ENCODE peak calls at places on chromosomes 11 and 22, in four cellular contexts. T is HCT116, F is H1, E is SK-N-SH. D is an unnamed sample.

GRCh38 chr11:95055273-95055897 is 6.2 kb downstream of the KDM4F start:
- DNase-seq in T (no peak), F (no peak), E (no peak), D (no peak)

GRCh38 chr11:62919476-62919875 is 1.7 kb downstream of the CHRM1 start:
- DNase-seq in T (no peak), F (no peak), E (no peak), D (no peak)

GRCh38 chr11:87212891-87213290 is 175.2 kb downstream of the TMEM135 start:
- DNase-seq in T (no peak), F (no peak), E (no peak), D (no peak)

GRCh38 chr22:37630839-37631435 is 8.5 kb upstream of the SH3BP1 start:
- DNase-seq in T (no peak), F (no peak), E (no peak), D (no peak)

GRCh38 chr22:22816766-22817410 is 70.7 kb upstream of the IGLL5 start:
- DNase-seq in T (no peak), F (no peak), E (no peak), D (no peak)

GRCh38 chr11:71420455-71421241 is 27.5 kb downstream of the DHCR7 start:
- DNase-seq in T (peak), F (peak), E (peak), D (peak)

GRCh38 chr11:59574467-59574866 is 41.1 kb downstream of the OSBP start:
- DNase-seq in T (no peak), F (no peak), E (no peak), D (no peak)

GRCh38 chr11:129143335-129143734 is 48.8 kb downstream of the ARHGAP32 start:
- DNase-seq in T (peak), F (no peak), E (no peak), D (no peak)

GRCh38 chr11:120612363-120613263 is 101.1 kb downstream of the GRIK4 start:
- DNase-seq in T (no peak), F (no peak), E (no peak), D (no peak)

GRCh38 chr22:20390394-20390907 is 3.5 kb upstream of the ZNF74 start:
- DNase-seq in T (no peak), F (no peak), E (no peak), D (no peak)

DNA sequence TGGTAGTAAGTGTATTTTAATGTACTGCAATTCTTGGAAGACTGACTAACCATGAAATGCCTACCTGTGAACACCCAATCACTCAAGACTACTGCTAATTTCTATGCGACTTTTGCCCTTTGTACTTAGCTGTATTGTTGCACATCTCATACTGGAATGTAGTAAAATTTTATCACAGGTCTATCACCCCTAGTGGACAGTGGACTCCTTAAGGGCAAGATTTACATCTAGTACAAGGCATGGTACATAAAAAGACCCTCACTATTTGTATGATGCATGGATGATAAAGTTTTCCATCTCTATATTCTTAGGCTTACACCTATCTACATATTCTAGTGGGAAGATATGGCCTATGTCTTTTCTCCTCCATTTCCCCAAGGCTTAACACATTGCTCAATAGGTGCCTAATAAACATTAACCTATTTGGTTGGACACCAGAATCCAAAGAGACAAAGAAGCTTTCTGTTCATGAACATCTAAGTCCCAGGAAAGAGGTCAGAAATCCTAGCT is 26.1 kb downstream of the SERGEF start:
- DNase-seq in T (no peak), F (no peak), E (no peak), D (no peak)
- TF ChIP-seq YY1 in T (no peak), F (no peak), E (no peak), D (no peak)

GRCh38 chr11:27688076-27688475 is 12.2 kb downstream of the BDNF start:
- DNase-seq in T (no peak), F (peak), E (no peak), D (no peak)
- TF ChIP-seq YY1 in T (no peak), F (peak), E (no peak), D (peak)

DNA sequence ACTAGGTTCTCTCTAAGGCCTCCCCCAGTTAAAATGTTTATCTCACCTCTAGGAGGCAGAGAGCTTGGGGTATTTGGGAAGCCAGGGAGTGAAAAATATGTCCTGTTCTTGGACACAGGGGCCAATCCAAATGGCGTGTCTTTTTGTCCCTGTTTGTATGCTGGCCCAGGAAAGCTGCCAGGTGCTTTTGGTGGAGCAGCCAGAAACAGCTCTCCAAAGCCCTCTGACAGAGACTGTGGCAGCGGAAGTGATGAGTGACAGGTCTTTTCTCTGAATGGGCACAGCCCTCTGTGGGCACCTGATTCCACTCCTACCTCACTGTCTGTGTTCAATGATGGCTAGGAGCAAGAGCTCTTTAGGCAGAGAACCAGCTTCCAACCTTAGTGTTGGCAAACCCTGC is 106.4 kb upstream of the KIRREL3 start:
- DNase-seq in T (no peak), F (no peak), E (no peak), D (no peak)
- TF ChIP-seq YY1 in T (no peak), F (no peak), E (no peak), D (no peak)

DNA sequence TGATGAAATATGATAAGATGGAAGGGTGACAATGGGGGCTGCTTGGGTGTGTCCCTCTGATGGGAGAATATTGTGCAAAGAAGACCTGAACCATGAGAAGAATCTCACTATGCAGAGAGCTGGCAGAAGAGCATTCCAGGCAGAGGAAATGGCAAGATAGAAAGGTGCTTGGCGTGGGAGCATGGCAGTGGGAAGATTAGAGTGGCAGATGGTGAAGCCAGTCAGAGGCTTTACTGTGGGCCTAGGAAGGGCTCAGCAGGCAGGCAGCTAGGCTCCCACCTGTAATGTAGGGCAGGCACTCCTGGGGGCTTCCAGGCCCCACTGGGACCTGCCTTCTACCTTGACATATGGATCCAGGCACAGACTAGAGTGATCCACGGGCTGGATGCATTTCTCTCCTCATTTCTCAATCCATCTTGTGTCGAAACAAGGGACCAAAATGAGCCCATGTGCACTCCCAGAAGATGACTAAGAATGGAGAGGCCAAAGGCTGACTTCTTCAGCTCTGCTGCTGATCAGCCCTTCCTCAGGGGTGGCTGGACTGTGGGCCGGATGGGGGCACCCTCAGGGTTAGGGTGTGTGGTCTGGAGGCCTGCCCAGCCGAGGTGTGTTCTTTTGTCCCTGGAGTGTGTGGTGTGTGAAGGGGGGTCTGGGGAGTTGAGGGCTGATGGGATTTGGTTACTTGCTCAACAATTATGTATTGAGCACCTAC is 88.3 kb downstream of the TSPAN18 start:
- DNase-seq in T (no peak), F (no peak), E (no peak), D (no peak)
- TF ChIP-seq YY1 in T (no peak), F (no peak), E (no peak), D (no peak)

GRCh38 chr22:45475876-45476514 is 26.7 kb upstream of the FBLN1 start:
- DNase-seq in T (no peak), F (no peak), E (no peak), D (no peak)

GRCh38 chr22:45477366-45478107 is 25.1 kb upstream of the FBLN1 start:
- DNase-seq in T (no peak), F (no peak), E (no peak), D (no peak)

GRCh38 chr22:45478108-45478771 is 24.4 kb upstream of the FBLN1 start:
- DNase-seq in T (no peak), F (no peak), E (no peak), D (no peak)

GRCh38 chr22:45475063-45475747 is 27.5 kb upstream of the FBLN1 start:
- DNase-seq in T (no peak), F (no peak), E (no peak), D (no peak)

DNA sequence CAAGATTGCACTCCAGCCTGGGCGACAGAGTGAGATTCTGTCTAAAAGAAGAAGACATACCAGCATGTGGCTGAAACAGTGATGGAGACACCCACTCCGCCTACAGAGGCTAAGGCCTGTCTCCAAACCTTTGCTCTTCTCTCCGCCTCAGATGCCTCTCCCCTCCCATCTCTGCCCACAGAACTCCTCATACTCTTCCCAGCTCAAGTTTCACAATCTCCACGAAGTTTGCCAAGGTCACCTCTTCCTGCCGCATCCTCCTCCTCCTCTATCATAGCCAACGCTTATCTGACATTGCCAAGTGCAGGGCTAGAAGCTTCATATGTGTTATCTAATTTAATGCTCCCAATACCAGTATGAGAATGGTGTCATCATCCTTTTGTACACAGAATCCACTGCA is 25.9 kb upstream of the FBLN1 start:
- DNase-seq in T (no peak), F (no peak), E (no peak), D (no peak)
- TF ChIP-seq YY1 in T (no peak), F (no peak), E (no peak), D (no peak)

DNA sequence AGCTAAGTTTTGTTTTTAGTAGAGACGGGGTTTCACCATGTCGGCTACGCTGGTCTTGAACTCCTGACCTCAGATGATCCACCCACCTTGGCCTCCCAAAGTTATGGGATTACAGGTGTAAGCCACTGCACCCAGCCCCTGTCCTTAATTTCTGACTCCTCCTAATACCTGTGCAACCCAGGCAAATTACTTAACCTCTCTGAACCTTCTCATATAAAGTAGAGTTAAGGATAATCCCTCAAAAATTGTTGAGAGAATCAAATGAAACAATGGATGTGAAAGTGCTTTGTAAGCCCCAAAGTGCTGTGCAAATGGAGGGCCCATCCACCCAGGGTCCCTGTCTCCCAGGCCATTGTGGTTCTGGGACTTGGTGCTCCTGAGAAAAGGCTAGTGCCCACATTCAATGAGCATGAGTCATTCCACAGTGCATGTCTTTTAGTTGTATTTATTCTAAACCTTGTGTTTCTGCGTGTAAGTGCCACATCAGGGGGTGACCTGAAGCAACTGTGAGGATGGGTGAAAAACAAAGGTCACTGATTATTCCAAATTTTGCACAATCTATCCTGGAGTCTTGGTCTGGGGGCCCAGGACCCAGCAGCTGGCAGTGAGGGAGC is 61.4 kb upstream of the PTPRJ start:
- DNase-seq in T (no peak), F (no peak), E (no peak), D (no peak)
- TF ChIP-seq YY1 in T (no peak), F (no peak), E (no peak), D (no peak)

GRCh38 chr22:43152355-43153071 is 1.2 kb downstream of the TSPO start:
- DNase-seq in T (no peak), F (peak), E (peak), D (no peak)
- TF ChIP-seq YY1 in T (no peak), F (no peak), E (no peak), D (no peak)

GRCh38 chr11:131579932-131580387 is 209.5 kb downstream of the NTM start:
- DNase-seq in T (no peak), F (peak), E (peak), D (peak)
- TF ChIP-seq YY1 in T (no peak), F (peak), E (no peak), D (no peak)

GRCh38 chr11:14566331-14567063 is 46.3 kb upstream of the PSMA1 start:
- DNase-seq in T (no peak), F (no peak), E (no peak), D (no peak)
- TF ChIP-seq YY1 in T (no peak), F (no peak), E (no peak), D (no peak)

D was measured in NT2/D1.